ENCODE peak calls at places on chromosome 7, in seven cellular contexts. One of them, this sample, is unnamed.

GRCh38 chr7:24038993-24039392 is 245.0 kb upstream of the NPY start:
- DNase-seq in HFF-Myc: no peak
- DNase-seq in adrenal gland: no peak
- DNase-seq in fibroblast of the aortic adventitia: no peak
- DNase-seq in uterus: no peak
- DNase-seq in brain microvascular endothelial cell: no peak
- DNase-seq in H1: no peak
- DNase-seq in this sample: no peak

GRCh38 chr7:65746398-65746669 is 126.5 kb upstream of the VKORC1L1 start:
- DNase-seq in HFF-Myc: no peak
- DNase-seq in adrenal gland: no peak
- DNase-seq in fibroblast of the aortic adventitia: peak
- DNase-seq in uterus: no peak
- DNase-seq in brain microvascular endothelial cell: peak
- DNase-seq in H1: no peak
- DNase-seq in this sample: no peak

GRCh38 chr7:45610660-45611299 is 36.6 kb downstream of the ADCY1 start:
- DNase-seq in HFF-Myc: no peak
- DNase-seq in adrenal gland: no peak
- DNase-seq in fibroblast of the aortic adventitia: no peak
- DNase-seq in uterus: no peak
- DNase-seq in brain microvascular endothelial cell: no peak
- DNase-seq in H1: no peak
- DNase-seq in this sample: no peak

GRCh38 chr7:74029094-74029785 is 1.3 kb downstream of the ELN start:
- DNase-seq in HFF-Myc: no peak
- DNase-seq in adrenal gland: no peak
- DNase-seq in fibroblast of the aortic adventitia: no peak
- DNase-seq in uterus: peak
- DNase-seq in brain microvascular endothelial cell: no peak
- DNase-seq in H1: no peak
- DNase-seq in this sample: no peak

GRCh38 chr7:51649-52048 is 140.7 kb upstream of the FAM20C start:
- DNase-seq in HFF-Myc: no peak
- DNase-seq in adrenal gland: no peak
- DNase-seq in fibroblast of the aortic adventitia: no peak
- DNase-seq in uterus: peak
- DNase-seq in brain microvascular endothelial cell: no peak
- DNase-seq in H1: no peak
- DNase-seq in this sample: no peak

GRCh38 chr7:148979827-148980226 is 48.5 kb downstream of the PDIA4 start:
- DNase-seq in HFF-Myc: no peak
- DNase-seq in adrenal gland: no peak
- DNase-seq in fibroblast of the aortic adventitia: no peak
- DNase-seq in uterus: no peak
- DNase-seq in brain microvascular endothelial cell: no peak
- DNase-seq in H1: no peak
- DNase-seq in this sample: no peak

GRCh38 chr7:33901199-33901598 is 4.1 kb upstream of the BMPER start:
- DNase-seq in HFF-Myc: no peak
- DNase-seq in adrenal gland: no peak
- DNase-seq in fibroblast of the aortic adventitia: no peak
- DNase-seq in uterus: no peak
- DNase-seq in brain microvascular endothelial cell: no peak
- DNase-seq in H1: no peak
- DNase-seq in this sample: no peak

GRCh38 chr7:30159153-30159552 is 24.4 kb downstream of the MTURN start:
- DNase-seq in HFF-Myc: no peak
- DNase-seq in adrenal gland: no peak
- DNase-seq in fibroblast of the aortic adventitia: no peak
- DNase-seq in uterus: no peak
- DNase-seq in brain microvascular endothelial cell: no peak
- DNase-seq in H1: no peak
- DNase-seq in this sample: no peak

GRCh38 chr7:326845-327304 is 36.9 kb downstream of the FOXL3 start:
- DNase-seq in HFF-Myc: no peak
- DNase-seq in adrenal gland: no peak
- DNase-seq in fibroblast of the aortic adventitia: no peak
- DNase-seq in uterus: no peak
- DNase-seq in brain microvascular endothelial cell: peak
- DNase-seq in H1: no peak
- DNase-seq in this sample: no peak

GRCh38 chr7:47358944-47359588 is 222.8 kb downstream of the TNS3 start:
- DNase-seq in HFF-Myc: no peak
- DNase-seq in adrenal gland: no peak
- DNase-seq in fibroblast of the aortic adventitia: no peak
- DNase-seq in uterus: no peak
- DNase-seq in brain microvascular endothelial cell: no peak
- DNase-seq in H1: no peak
- DNase-seq in this sample: no peak

GRCh38 chr7:141956084-141956483 is 9.3 kb upstream of the CLEC5A start:
- DNase-seq in HFF-Myc: no peak
- DNase-seq in adrenal gland: no peak
- DNase-seq in fibroblast of the aortic adventitia: no peak
- DNase-seq in uterus: no peak
- DNase-seq in brain microvascular endothelial cell: no peak
- DNase-seq in H1: no peak
- DNase-seq in this sample: no peak

GRCh38 chr7:2613113-2613925 is 18.5 kb upstream of the TTYH3 start:
- DNase-seq in HFF-Myc: no peak
- DNase-seq in adrenal gland: no peak
- DNase-seq in fibroblast of the aortic adventitia: no peak
- DNase-seq in uterus: no peak
- DNase-seq in brain microvascular endothelial cell: no peak
- DNase-seq in H1: no peak
- DNase-seq in this sample: no peak

GRCh38 chr7:102874966-102875365 is 37.8 kb upstream of the LRRC17 start:
- DNase-seq in HFF-Myc: no peak
- DNase-seq in adrenal gland: no peak
- DNase-seq in fibroblast of the aortic adventitia: no peak
- DNase-seq in uterus: no peak
- DNase-seq in brain microvascular endothelial cell: no peak
- DNase-seq in H1: no peak
- DNase-seq in this sample: no peak

GRCh38 chr7:150973571-150974451 is 4.3 kb downstream of the KCNH2 start:
- DNase-seq in HFF-Myc: no peak
- DNase-seq in adrenal gland: no peak
- DNase-seq in fibroblast of the aortic adventitia: no peak
- DNase-seq in uterus: no peak
- DNase-seq in brain microvascular endothelial cell: no peak
- DNase-seq in H1: no peak
- DNase-seq in this sample: no peak

GRCh38 chr7:130639391-130639790 is 29.2 kb downstream of the COPG2 start:
- DNase-seq in HFF-Myc: no peak
- DNase-seq in adrenal gland: no peak
- DNase-seq in fibroblast of the aortic adventitia: no peak
- DNase-seq in uterus: no peak
- DNase-seq in brain microvascular endothelial cell: no peak
- DNase-seq in H1: no peak
- DNase-seq in this sample: no peak

GRCh38 chr7:2042650-2043049 is 190.1 kb downstream of the MAD1L1 start:
- DNase-seq in HFF-Myc: no peak
- DNase-seq in adrenal gland: no peak
- DNase-seq in fibroblast of the aortic adventitia: no peak
- DNase-seq in uterus: no peak
- DNase-seq in brain microvascular endothelial cell: no peak
- DNase-seq in H1: no peak
- DNase-seq in this sample: no peak

GRCh38 chr7:29480456-29480855 is 83.2 kb upstream of the PRR15 start:
- DNase-seq in HFF-Myc: no peak
- DNase-seq in adrenal gland: no peak
- DNase-seq in fibroblast of the aortic adventitia: no peak
- DNase-seq in uterus: peak
- DNase-seq in brain microvascular endothelial cell: no peak
- DNase-seq in H1: no peak
- DNase-seq in this sample: no peak

GRCh38 chr7:51949726-51950644 is 633.4 kb upstream of the COBL start:
- DNase-seq in HFF-Myc: no peak
- DNase-seq in adrenal gland: no peak
- DNase-seq in fibroblast of the aortic adventitia: no peak
- DNase-seq in uterus: no peak
- DNase-seq in brain microvascular endothelial cell: no peak
- DNase-seq in H1: peak
- DNase-seq in this sample: no peak

GRCh38 chr7:16794990-16795389 is 9.8 kb downstream of the AGR2 start:
- DNase-seq in HFF-Myc: no peak
- DNase-seq in adrenal gland: no peak
- DNase-seq in fibroblast of the aortic adventitia: no peak
- DNase-seq in uterus: no peak
- DNase-seq in brain microvascular endothelial cell: no peak
- DNase-seq in H1: no peak
- DNase-seq in this sample: no peak

GRCh38 chr7:43876976-43877745 is 7.8 kb upstream of the MRPS24 start:
- DNase-seq in HFF-Myc: no peak
- DNase-seq in adrenal gland: peak
- DNase-seq in fibroblast of the aortic adventitia: no peak
- DNase-seq in uterus: no peak
- DNase-seq in brain microvascular endothelial cell: no peak
- DNase-seq in H1: no peak
- DNase-seq in this sample: no peak

DNA sequence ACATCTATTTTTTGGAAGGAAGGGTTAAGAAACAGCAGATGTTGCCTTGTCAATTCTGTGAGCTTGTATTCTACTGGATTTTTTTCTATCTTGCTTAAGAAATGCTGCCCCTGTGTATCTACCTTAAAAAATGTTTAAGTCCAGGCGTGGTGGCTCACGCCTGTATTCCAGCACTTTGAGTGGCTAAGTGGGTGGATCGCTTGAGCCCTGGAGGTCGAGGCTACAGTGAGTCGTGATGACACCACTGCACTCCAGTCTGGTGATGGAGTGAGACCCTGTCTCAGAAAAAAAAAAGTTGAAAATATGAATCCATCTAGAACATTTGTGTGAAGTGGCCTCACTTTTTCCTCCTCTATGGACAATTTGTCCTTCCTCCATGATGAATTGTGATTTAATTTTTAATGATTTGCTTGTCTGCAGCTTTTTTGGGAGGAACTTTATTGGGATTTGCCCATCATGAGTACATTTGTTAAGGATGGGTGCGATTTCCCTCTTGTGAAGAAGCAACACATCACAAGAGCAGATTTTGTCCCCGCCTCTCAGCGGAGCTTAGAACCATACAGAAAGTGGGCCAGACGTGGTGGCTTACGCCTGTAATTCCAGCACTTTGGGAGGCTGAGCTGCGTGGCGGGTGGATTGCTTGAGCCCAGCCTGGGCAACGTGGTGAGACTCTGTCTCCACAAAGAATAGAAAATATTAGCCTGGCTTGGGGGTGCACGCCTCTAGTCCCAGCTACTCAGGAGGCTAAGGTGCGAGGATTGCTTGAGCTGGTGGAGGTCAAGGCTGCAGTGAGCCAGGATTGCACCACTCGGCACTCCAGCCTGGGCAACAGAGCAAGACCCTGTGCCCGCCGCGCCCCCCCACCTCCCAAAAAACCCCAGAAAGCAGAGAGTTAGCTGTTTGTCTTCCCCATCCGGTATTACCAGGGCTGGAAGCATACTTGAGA is 57.7 kb downstream of the DNAJB6 start:
- DNase-seq in HFF-Myc: no peak
- DNase-seq in adrenal gland: no peak
- DNase-seq in fibroblast of the aortic adventitia: no peak
- DNase-seq in uterus: no peak
- DNase-seq in brain microvascular endothelial cell: peak
- DNase-seq in H1: no peak
- DNase-seq in this sample: no peak
- H3K4me3 ChIP-seq in HFF-Myc: no peak
- H3K4me3 ChIP-seq in adrenal gland: no peak
- H3K4me3 ChIP-seq in fibroblast of the aortic adventitia: no peak
- H3K4me3 ChIP-seq in uterus: no peak
- H3K4me3 ChIP-seq in brain microvascular endothelial cell: no peak
- H3K4me3 ChIP-seq in H1: no peak
- H3K4me3 ChIP-seq in this sample: no peak

GRCh38 chr7:106612432-106612831 is 48.5 kb downstream of the CCDC71L start:
- DNase-seq in HFF-Myc: no peak
- DNase-seq in adrenal gland: no peak
- DNase-seq in fibroblast of the aortic adventitia: no peak
- DNase-seq in uterus: no peak
- DNase-seq in brain microvascular endothelial cell: no peak
- DNase-seq in H1: no peak
- DNase-seq in this sample: no peak
- TF ChIP-seq CTCF in HFF-Myc: no peak
- TF ChIP-seq CTCF in adrenal gland: no peak
- TF ChIP-seq CTCF in fibroblast of the aortic adventitia: no peak
- TF ChIP-seq CTCF in uterus: no peak
- TF ChIP-seq CTCF in brain microvascular endothelial cell: no peak
- TF ChIP-seq CTCF in H1: no peak
- TF ChIP-seq CTCF in this sample: no peak

GRCh38 chr7:92740134-92740533 is 96.2 kb downstream of the CDK6 start:
- DNase-seq in HFF-Myc: no peak
- DNase-seq in adrenal gland: no peak
- DNase-seq in fibroblast of the aortic adventitia: peak
- DNase-seq in uterus: no peak
- DNase-seq in brain microvascular endothelial cell: no peak
- DNase-seq in H1: no peak
- DNase-seq in this sample: no peak

GRCh38 chr7:92737706-92738105 is 98.7 kb downstream of the CDK6 start:
- DNase-seq in HFF-Myc: peak
- DNase-seq in adrenal gland: no peak
- DNase-seq in fibroblast of the aortic adventitia: no peak
- DNase-seq in uterus: no peak
- DNase-seq in brain microvascular endothelial cell: no peak
- DNase-seq in H1: no peak
- DNase-seq in this sample: no peak

GRCh38 chr7:92742186-92742585 is 94.2 kb downstream of the CDK6 start:
- DNase-seq in HFF-Myc: no peak
- DNase-seq in adrenal gland: no peak
- DNase-seq in fibroblast of the aortic adventitia: no peak
- DNase-seq in uterus: no peak
- DNase-seq in brain microvascular endothelial cell: no peak
- DNase-seq in H1: no peak
- DNase-seq in this sample: no peak

GRCh38 chr7:92739091-92739490 is 97.3 kb downstream of the CDK6 start:
- DNase-seq in HFF-Myc: no peak
- DNase-seq in adrenal gland: no peak
- DNase-seq in fibroblast of the aortic adventitia: no peak
- DNase-seq in uterus: no peak
- DNase-seq in brain microvascular endothelial cell: no peak
- DNase-seq in H1: no peak
- DNase-seq in this sample: no peak

DNA sequence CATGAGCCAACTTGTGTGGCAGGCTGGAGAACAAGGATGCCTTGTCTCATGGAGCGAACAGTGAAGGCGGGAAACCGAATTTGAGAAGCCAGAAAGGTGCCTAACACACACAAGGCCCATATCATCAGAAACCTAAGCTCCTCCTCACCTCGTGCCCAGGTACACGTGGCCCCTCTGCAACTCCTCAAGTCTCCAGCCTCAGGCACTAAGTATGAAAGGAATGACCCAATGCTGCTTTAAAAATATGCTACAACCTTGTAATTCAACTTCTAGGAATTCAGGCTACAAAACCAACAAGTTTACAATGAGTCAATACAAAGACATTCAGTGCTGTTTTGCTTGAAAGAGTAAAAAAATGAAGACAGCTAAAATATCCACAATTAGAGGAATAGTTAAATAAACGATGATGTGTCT is 95.7 kb downstream of the CDK6 start:
- DNase-seq in HFF-Myc: no peak
- DNase-seq in adrenal gland: no peak
- DNase-seq in fibroblast of the aortic adventitia: peak
- DNase-seq in uterus: no peak
- DNase-seq in brain microvascular endothelial cell: peak
- DNase-seq in H1: peak
- DNase-seq in this sample: peak
- H3K4me3 ChIP-seq in HFF-Myc: no peak
- H3K4me3 ChIP-seq in adrenal gland: no peak
- H3K4me3 ChIP-seq in fibroblast of the aortic adventitia: no peak
- H3K4me3 ChIP-seq in uterus: no peak
- H3K4me3 ChIP-seq in brain microvascular endothelial cell: no peak
- H3K4me3 ChIP-seq in H1: no peak
- H3K4me3 ChIP-seq in this sample: no peak

GRCh38 chr7:89695241-89695640 is 459.0 kb upstream of the STEAP1 start:
- DNase-seq in HFF-Myc: no peak
- DNase-seq in adrenal gland: no peak
- DNase-seq in fibroblast of the aortic adventitia: no peak
- DNase-seq in uterus: no peak
- DNase-seq in brain microvascular endothelial cell: no peak
- DNase-seq in H1: no peak
- DNase-seq in this sample: no peak
- TF ChIP-seq CTCF in HFF-Myc: no peak
- TF ChIP-seq CTCF in adrenal gland: no peak
- TF ChIP-seq CTCF in fibroblast of the aortic adventitia: no peak
- TF ChIP-seq CTCF in uterus: no peak
- TF ChIP-seq CTCF in brain microvascular endothelial cell: no peak
- TF ChIP-seq CTCF in H1: peak
- TF ChIP-seq CTCF in this sample: no peak

This sample was measured in retinal pigment epithelial cell.